ENCODE peak calls at places on chromosome 1, in five cellular contexts. One of them, this sample, is unnamed.

GRCh38 chr1:55150880-55151582 is 64.1 kb downstream of the USP24 start:
- DNase-seq in PC-9: no peak
- DNase-seq in NCI-H1436: no peak
- DNase-seq in transverse colon: no peak
- DNase-seq in WTC11: no peak
- DNase-seq in this sample: no peak

GRCh38 chr1:239112536-239112935 is 273.8 kb upstream of the CHRM3 start:
- DNase-seq in transverse colon: no peak
- DNase-seq in PC-9: no peak
- DNase-seq in NCI-H1436: peak; percentile 49
- DNase-seq in WTC11: no peak
- DNase-seq in this sample: no peak

GRCh38 chr1:163186910-163187309 is 15.8 kb downstream of the RGS5 start:
- DNase-seq in transverse colon: no peak
- DNase-seq in NCI-H1436: no peak
- DNase-seq in WTC11: no peak
- DNase-seq in PC-9: no peak
- DNase-seq in this sample: no peak

GRCh38 chr1:224219011-224219611 is 36.1 kb downstream of the DEGS1 start:
- DNase-seq in WTC11: no peak
- DNase-seq in NCI-H1436: no peak
- DNase-seq in PC-9: no peak
- DNase-seq in transverse colon: no peak
- DNase-seq in this sample: no peak

GRCh38 chr1:212938846-212939245 is 11.5 kb upstream of the VASH2 start:
- DNase-seq in PC-9: no peak
- DNase-seq in transverse colon: no peak
- DNase-seq in NCI-H1436: no peak
- DNase-seq in WTC11: no peak
- DNase-seq in this sample: no peak

GRCh38 chr1:215888159-215888558 is 321.1 kb downstream of the KCTD3 start:
- DNase-seq in transverse colon: no peak
- DNase-seq in PC-9: no peak
- DNase-seq in WTC11: no peak
- DNase-seq in NCI-H1436: no peak
- DNase-seq in this sample: peak; percentile 27

GRCh38 chr1:43563779-43564616 is 33.3 kb downstream of the PTPRF start:
- DNase-seq in WTC11: no peak
- DNase-seq in PC-9: peak; percentile 12
- DNase-seq in transverse colon: no peak
- DNase-seq in NCI-H1436: no peak
- DNase-seq in this sample: no peak

GRCh38 chr1:167427843-167428242 is 90.5 kb downstream of the CD247 start:
- DNase-seq in transverse colon: no peak
- DNase-seq in PC-9: no peak
- DNase-seq in WTC11: no peak
- DNase-seq in NCI-H1436: no peak
- DNase-seq in this sample: no peak

GRCh38 chr1:109598655-109599054 is 20.8 kb downstream of the GNAT2 start:
- DNase-seq in transverse colon: no peak
- DNase-seq in PC-9: peak; percentile 30
- DNase-seq in WTC11: peak; percentile 58
- DNase-seq in NCI-H1436: no peak
- DNase-seq in this sample: no peak

GRCh38 chr1:50474859-50475809 is 51.9 kb upstream of the DMRTA2 start:
- DNase-seq in NCI-H1436: no peak
- DNase-seq in PC-9: peak; percentile 82
- DNase-seq in WTC11: peak; percentile 65
- DNase-seq in transverse colon: no peak
- DNase-seq in this sample: no peak

GRCh38 chr1:211939876-211940468 is 95.4 kb downstream of the INTS7 start:
- DNase-seq in NCI-H1436: no peak
- DNase-seq in WTC11: no peak
- DNase-seq in transverse colon: no peak
- DNase-seq in PC-9: no peak
- DNase-seq in this sample: peak; percentile 90

GRCh38 chr1:116971965-116972675 is 29.4 kb upstream of the CD101 start:
- DNase-seq in PC-9: no peak
- DNase-seq in NCI-H1436: no peak
- DNase-seq in WTC11: no peak
- DNase-seq in transverse colon: no peak
- DNase-seq in this sample: no peak

GRCh38 chr1:153612755-153613331 is at the start of gene S100A16:
- DNase-seq in NCI-H1436: no peak
- DNase-seq in WTC11: peak; percentile 54
- DNase-seq in PC-9: peak; percentile 86
- DNase-seq in transverse colon: peak; percentile 91
- DNase-seq in this sample: peak; percentile 94

GRCh38 chr1:90133133-90133532 is 138.2 kb downstream of the ZNF326 start:
- DNase-seq in WTC11: peak; percentile 28
- DNase-seq in transverse colon: peak; percentile 23
- DNase-seq in PC-9: no peak
- DNase-seq in NCI-H1436: peak; percentile 34
- DNase-seq in this sample: peak; percentile 3

GRCh38 chr1:202362212-202362611 is 13.7 kb downstream of the PPP1R12B start:
- DNase-seq in NCI-H1436: no peak
- DNase-seq in transverse colon: no peak
- DNase-seq in WTC11: no peak
- DNase-seq in PC-9: no peak
- DNase-seq in this sample: no peak

This sample was measured in thyroid gland.